ENCODE peak calls at places on chromosomes 7 and 10, in ten cellular contexts. N is HFF-Myc; U is PC-3; B is CD4-positive, alpha-beta T cell; E is WTC11; C is GM13977; W is psoas muscle; K is HCT116; T is NB4; L is type B pancreatic cell. Y is an unnamed sample.

GRCh38 chr7:73918926-73919693 is 58.2 kb downstream of the TMEM270 start:
- DNase-seq in N (no peak), U (no peak), B (no peak), E (peak; percentile 55), C (no peak), W (no peak), K (no peak), T (peak; percentile 41), L (peak; percentile 66), Y (no peak)

GRCh38 chr10:65769828-65770227 is 1156.0 kb upstream of the LRRTM3 start:
- DNase-seq in N (no peak), U (no peak), B (no peak), E (no peak), C (no peak), W (no peak), K (no peak), T (no peak), L (no peak), Y (no peak)

GRCh38 chr7:91692800-91693199 is 187.7 kb downstream of the MTERF1 start:
- DNase-seq in N (peak; percentile 20), U (no peak), B (no peak), E (no peak), C (no peak), W (no peak), K (no peak), T (no peak), L (no peak), Y (no peak)

GRCh38 chr7:98788921-98789320 is 80.9 kb downstream of the TMEM130 start:
- DNase-seq in N (no peak), U (no peak), B (no peak), E (no peak), C (no peak), W (peak; percentile 23), K (no peak), T (no peak), L (no peak), Y (no peak)

GRCh38 chr10:104622598-104623209 is 18.4 kb upstream of the SORCS3 start:
- DNase-seq in N (no peak), U (peak; percentile 51), B (no peak), E (peak; percentile 68), C (no peak), W (no peak), K (peak; percentile 55), T (peak; percentile 15), L (no peak), Y (peak; percentile 58)

GRCh38 chr7:104971290-104972071 is 42.5 kb upstream of the KMT2E start:
- DNase-seq in N (no peak), U (peak; percentile 47), B (no peak), E (no peak), C (no peak), W (no peak), K (no peak), T (no peak), L (no peak), Y (no peak)

GRCh38 chr7:102431617-102432298 is 1.6 kb upstream of the ORAI2 start:
- DNase-seq in N (no peak), U (peak; percentile 62), B (peak; percentile 44), E (no peak), C (peak; percentile 64), W (no peak), K (no peak), T (peak; percentile 75), L (no peak), Y (no peak)

GRCh38 chr10:13162013-13162364 is 631 bp downstream of the MCM10 start:
- DNase-seq in N (no peak), U (no peak), B (no peak), E (no peak), C (no peak), W (no peak), K (no peak), T (no peak), L (no peak), Y (peak; percentile 6)

GRCh38 chr10:124290095-124290795 is 128.5 kb downstream of the OAT start:
- DNase-seq in N (peak; percentile 85), U (no peak), B (no peak), E (peak; percentile 7), C (peak; percentile 45), W (no peak), K (no peak), T (peak; percentile 94), L (peak; percentile 50), Y (no peak)

GRCh38 chr10:124294811-124295770 is 123.6 kb downstream of the OAT start:
- DNase-seq in N (no peak), U (no peak), B (no peak), E (no peak), C (no peak), W (no peak), K (no peak), T (no peak), L (peak; percentile 49), Y (no peak)

GRCh38 chr10:124291009-124291671 is 127.6 kb downstream of the OAT start:
- DNase-seq in N (no peak), U (no peak), B (no peak), E (no peak), C (no peak), W (peak; percentile 46), K (no peak), T (peak; percentile 87), L (peak; percentile 24), Y (no peak)

GRCh38 chr10:124293641-124294449 is 124.9 kb downstream of the OAT start:
- DNase-seq in N (no peak), U (no peak), B (no peak), E (no peak), C (no peak), W (no peak), K (no peak), T (no peak), L (no peak), Y (no peak)

GRCh38 chr10:124292911-124293640 is 125.6 kb downstream of the OAT start:
- DNase-seq in N (no peak), U (no peak), B (no peak), E (no peak), C (no peak), W (no peak), K (no peak), T (no peak), L (no peak), Y (no peak)
- TF ChIP-seq CTCF in N (no peak), U (no peak), B (no peak), E (no peak), C (no peak), W (no peak), K (no peak), T (no peak), L (no peak), Y (no peak)

DNA sequence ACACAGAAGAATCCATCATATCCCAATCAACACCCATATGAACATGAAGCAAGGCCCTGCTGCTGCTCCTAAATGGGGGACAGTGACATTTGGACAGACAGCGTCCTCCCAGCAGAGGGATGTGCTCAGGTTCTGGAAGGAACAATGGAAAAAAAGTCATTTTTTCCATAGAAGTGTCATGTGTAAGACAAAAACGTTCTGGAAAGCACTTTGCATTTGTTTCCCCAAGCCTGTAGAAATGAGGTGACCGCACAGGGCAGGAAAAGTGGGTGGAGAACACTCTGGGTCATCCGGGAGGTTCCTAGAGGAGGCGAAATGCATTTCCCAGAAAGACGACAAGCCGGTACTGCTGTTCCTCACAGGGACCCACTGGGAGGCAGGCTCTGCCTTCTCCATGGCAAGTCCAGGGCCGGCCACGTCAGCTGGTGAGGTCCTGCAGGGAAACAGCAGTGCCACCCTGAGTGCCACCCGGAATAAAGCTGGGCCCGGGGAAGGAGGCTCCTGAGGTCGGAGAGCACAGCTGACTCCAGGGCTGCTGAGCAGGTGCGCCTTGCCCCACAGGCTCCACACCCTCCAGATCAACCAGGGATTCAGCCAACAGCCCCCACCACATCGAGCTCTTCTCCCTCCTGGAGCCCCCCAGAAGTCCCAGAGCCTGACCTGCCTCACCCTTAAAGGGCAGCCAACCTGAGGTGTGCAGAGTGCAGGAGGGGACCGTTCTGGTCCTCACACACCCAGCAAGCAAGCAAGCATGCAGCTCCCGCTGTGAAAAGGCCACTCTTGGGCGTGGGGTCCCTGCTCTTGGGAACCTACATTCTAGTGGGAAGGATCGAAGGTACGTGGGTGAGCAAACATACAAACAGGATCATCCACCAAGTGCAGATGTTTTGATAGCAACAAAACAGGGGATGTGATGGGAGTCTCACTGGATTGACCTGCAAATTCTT is 28.8 kb upstream of the INPP5A start:
- DNase-seq in N (no peak), U (no peak), B (no peak), E (no peak), C (no peak), W (peak; percentile 60), K (no peak), T (no peak), L (no peak), Y (no peak)
- TF ChIP-seq CTCF in N (no peak), U (no peak), B (no peak), E (no peak), C (no peak), W (peak; percentile 46), K (no peak), T (no peak), L (no peak), Y (no peak)

GRCh38 chr7:93858857-93859256 is 31.7 kb downstream of the TFPI2 start:
- DNase-seq in N (no peak), U (no peak), B (no peak), E (no peak), C (no peak), W (no peak), K (no peak), T (no peak), L (no peak), Y (no peak)

GRCh38 chr7:93860261-93860660 is 30.3 kb downstream of the TFPI2 start:
- DNase-seq in N (no peak), U (no peak), B (no peak), E (no peak), C (no peak), W (no peak), K (no peak), T (no peak), L (no peak), Y (no peak)

GRCh38 chr7:93856319-93856718 is 34.2 kb downstream of the TFPI2 start:
- DNase-seq in N (no peak), U (peak; percentile 28), B (no peak), E (no peak), C (no peak), W (no peak), K (no peak), T (no peak), L (no peak), Y (no peak)

GRCh38 chr7:93862651-93863050 is 27.9 kb downstream of the TFPI2 start:
- DNase-seq in N (no peak), U (no peak), B (no peak), E (no peak), C (no peak), W (no peak), K (no peak), T (no peak), L (no peak), Y (no peak)

DNA sequence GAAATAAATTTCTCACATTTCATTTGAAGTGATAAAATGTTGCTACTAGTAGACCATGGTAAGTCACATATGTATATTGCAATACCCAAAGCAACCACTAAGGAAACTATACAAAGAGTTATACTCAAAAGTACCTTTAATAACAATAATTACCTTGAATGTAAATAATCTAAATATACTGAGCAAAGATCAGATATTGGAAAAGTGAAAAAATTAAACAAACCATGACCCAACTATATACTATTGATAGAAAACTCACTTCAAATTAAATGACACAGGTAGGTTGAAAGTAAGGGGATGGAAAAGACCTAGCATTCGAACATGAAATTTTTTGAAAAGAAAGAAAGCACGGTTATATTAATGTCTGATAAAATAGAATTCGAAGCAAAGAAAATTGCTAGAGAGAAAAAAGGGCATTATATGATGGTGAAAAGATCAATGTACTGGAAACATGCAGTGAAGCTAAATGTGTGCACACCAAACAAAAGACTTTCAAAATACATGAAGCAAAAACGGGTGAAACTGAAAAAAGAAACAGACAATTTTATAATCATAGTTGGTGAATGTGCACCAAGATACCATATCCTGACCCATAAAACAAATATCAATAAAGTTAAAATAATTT is 29.1 kb downstream of the TFPI2 start:
- DNase-seq in N (no peak), U (peak; percentile 13), B (no peak), E (no peak), C (no peak), W (no peak), K (no peak), T (no peak), L (no peak), Y (no peak)
- TF ChIP-seq CTCF in N (no peak), U (peak; percentile 54), B (no peak), E (no peak), C (no peak), W (peak; percentile 18), K (peak; percentile 47), T (no peak), L (peak; percentile 71), Y (peak; percentile 75)

DNA sequence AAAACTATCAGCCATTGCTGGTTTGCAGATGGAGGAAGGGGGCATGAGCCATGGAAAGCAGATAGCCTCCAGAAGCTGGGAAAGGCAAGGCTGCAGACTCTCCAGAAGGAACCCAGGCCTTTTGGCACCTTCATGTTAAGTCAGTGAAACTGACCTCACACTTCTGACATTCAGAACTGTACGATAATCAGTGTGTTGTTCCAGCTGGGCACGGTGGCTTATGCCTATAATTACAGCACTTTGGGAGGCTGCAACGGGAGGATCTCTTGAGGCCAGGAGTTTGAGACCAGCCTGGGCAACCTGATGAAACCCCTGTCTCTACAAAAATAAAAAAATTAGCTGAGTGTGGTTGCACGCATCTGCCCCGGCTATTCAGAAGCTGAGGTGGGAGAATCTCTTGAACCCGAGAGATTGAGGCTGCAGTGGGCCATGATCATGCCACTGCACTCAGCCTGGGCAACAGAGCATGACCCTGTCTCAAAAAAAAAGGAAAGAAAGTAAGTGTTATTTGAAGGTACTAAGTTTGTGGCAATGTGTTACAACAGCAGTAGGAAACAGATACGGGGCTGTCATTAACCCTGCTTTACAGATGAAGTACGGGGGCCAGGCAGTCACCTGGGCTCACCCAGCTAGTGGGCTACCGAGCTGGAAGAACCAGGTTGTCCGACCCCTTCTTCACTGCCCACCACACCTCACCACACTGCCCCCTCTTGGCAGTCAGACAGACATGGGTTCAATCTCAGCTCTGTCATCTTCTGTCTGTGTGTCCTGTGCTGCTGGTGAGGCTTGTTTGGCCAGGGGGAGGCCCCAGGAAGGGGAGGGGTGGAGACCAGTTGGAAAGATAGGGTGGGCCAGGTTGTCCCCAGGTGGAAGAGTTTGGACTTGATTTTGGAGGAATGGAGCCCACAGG is 18.3 kb downstream of the CHST3 start:
- DNase-seq in N (no peak), U (no peak), B (no peak), E (no peak), C (no peak), W (no peak), K (no peak), T (no peak), L (no peak), Y (no peak)
- TF ChIP-seq CTCF in N (no peak), U (no peak), B (no peak), E (no peak), C (peak; percentile 8), W (no peak), K (peak; percentile 25), T (peak; percentile 22), L (no peak), Y (no peak)

Y was measured in endothelial cell.